ENCODE peak calls at places on chromosomes 3 and 15, in four cellular contexts. A is HepG2, P is HEK293T, Y is K562. X is an unnamed sample.

GRCh38 chr15:29268706-29269484 is 727 bp downstream of the NSMCE3 start:
- DNase-seq in A (no peak), P (peak), Y (peak), X (peak)

GRCh38 chr3:18302517-18302916 is 122.6 kb downstream of the SATB1 start:
- DNase-seq in A (no peak), P (no peak), Y (no peak), X (no peak)

GRCh38 chr3:171565133-171565532 is 104.9 kb upstream of the TNIK start:
- DNase-seq in A (no peak), P (no peak), Y (no peak), X (no peak)

GRCh38 chr3:179071569-179072397 is at the start of gene ZMAT3:
- DNase-seq in A (peak), P (peak), Y (peak), X (peak)

GRCh38 chr3:58487140-58487886 is 4.6 kb upstream of the KCTD6 start:
- DNase-seq in A (no peak), P (no peak), Y (peak), X (no peak)

GRCh38 chr3:104879919-104880318 is 486.8 kb upstream of the ALCAM start:
- DNase-seq in A (no peak), P (no peak), Y (no peak), X (no peak)

GRCh38 chr3:53570709-53571108 is 76.3 kb downstream of the CACNA1D start:
- DNase-seq in A (no peak), P (no peak), Y (no peak), X (no peak)

GRCh38 chr15:33839540-33839939 is 128.8 kb upstream of the CHRM5 start:
- DNase-seq in A (no peak), P (no peak), Y (no peak), X (no peak)

GRCh38 chr3:11950576-11950975 is 53.6 kb upstream of the SYN2 start:
- DNase-seq in A (no peak), P (no peak), Y (no peak), X (no peak)

GRCh38 chr3:103083848-103084631 is 649.2 kb downstream of the ZPLD1 start:
- DNase-seq in A (no peak), P (no peak), Y (no peak), X (no peak)

GRCh38 chr15:36614016-36614415 is 34.6 kb downstream of the CDIN1 start:
- DNase-seq in A (peak), P (no peak), Y (no peak), X (peak)

GRCh38 chr3:56025316-56025715 is 443.0 kb downstream of the ERC2 start:
- DNase-seq in A (no peak), P (no peak), Y (no peak), X (no peak)

GRCh38 chr3:113194747-113195400 is 16.5 kb upstream of the BOC start:
- DNase-seq in A (no peak), P (no peak), Y (no peak), X (no peak)

GRCh38 chr3:12934431-12934830 is 93.1 kb upstream of the RPL32 start:
- DNase-seq in A (no peak), P (no peak), Y (no peak), X (no peak)

GRCh38 chr3:25572919-25573385 is 91.8 kb downstream of the TOP2B start:
- DNase-seq in A (no peak), P (no peak), Y (no peak), X (no peak)

GRCh38 chr3:72625616-72626337 is 222.5 kb downstream of the SHQ1 start:
- DNase-seq in A (peak), P (no peak), Y (no peak), X (no peak)

GRCh38 chr3:122577409-122578028 is at the start of gene PARP15:
- DNase-seq in A (no peak), P (no peak), Y (peak), X (peak)

GRCh38 chr3:46853441-46854410 is 9.5 kb downstream of the MYL3 start:
- DNase-seq in A (no peak), P (no peak), Y (no peak), X (peak)

GRCh38 chr3:31370681-31371080 is 162.0 kb upstream of the STT3B start:
- DNase-seq in A (peak), P (no peak), Y (no peak), X (no peak)

GRCh38 chr3:195895078-195895899 is 13.1 kb downstream of the TNK2 start:
- DNase-seq in A (peak), P (peak), Y (peak), X (no peak)

GRCh38 chr15:54482251-54482650 is 504.0 kb downstream of the UNC13C start:
- DNase-seq in A (no peak), P (no peak), Y (no peak), X (peak)

GRCh38 chr3:23052230-23053019 is 150.7 kb upstream of the UBE2E2 start:
- DNase-seq in A (no peak), P (peak), Y (no peak), X (peak)

GRCh38 chr15:98077186-98077585 is 116.7 kb downstream of the ARRDC4 start:
- DNase-seq in A (no peak), P (no peak), Y (peak), X (no peak)

GRCh38 chr15:47422901-47423300 is 294.4 kb upstream of the SEMA6D start:
- DNase-seq in A (no peak), P (no peak), Y (no peak), X (no peak)

GRCh38 chr3:139518296-139518695 is 21.2 kb downstream of the RBP1 start:
- DNase-seq in A (no peak), P (no peak), Y (no peak), X (no peak)

GRCh38 chr3:10224794-10225660 is 23.2 kb upstream of the TATDN2 start:
- DNase-seq in A (peak), P (peak), Y (peak), X (peak)

GRCh38 chr3:172515130-172515918 is 7.9 kb downstream of the TNFSF10 start:
- DNase-seq in A (no peak), P (no peak), Y (no peak), X (no peak)

GRCh38 chr3:168933614-168934013 is 729.9 kb downstream of the MECOM start:
- DNase-seq in A (no peak), P (no peak), Y (no peak), X (no peak)

GRCh38 chr3:177721864-177722370 is 524.6 kb upstream of the TBL1XR1 start:
- DNase-seq in A (no peak), P (no peak), Y (no peak), X (no peak)

GRCh38 chr15:83650831-83651230 is 3.1 kb upstream of the ADAMTSL3 start:
- DNase-seq in A (no peak), P (no peak), Y (no peak), X (no peak)

GRCh38 chr3:150135321-150135721 is 164.6 kb upstream of the PFN2 start:
- DNase-seq in A (no peak), P (no peak), Y (no peak), X (no peak)

GRCh38 chr3:43793648-43794372 is 103.1 kb downstream of the ABHD5 start:
- DNase-seq in A (no peak), P (no peak), Y (no peak), X (no peak)

GRCh38 chr15:25783607-25784131 is 79.5 kb downstream of the ATP10A start:
- DNase-seq in A (no peak), P (peak), Y (peak), X (peak)

GRCh38 chr3:173584093-173584833 is 186.7 kb downstream of the NLGN1 start:
- DNase-seq in A (no peak), P (peak), Y (peak), X (peak)

GRCh38 chr3:97579365-97579764 is 185.2 kb upstream of the ARL6 start:
- DNase-seq in A (no peak), P (peak), Y (no peak), X (no peak)

GRCh38 chr3:45628746-45629145 is 34.2 kb downstream of the LIMD1 start:
- DNase-seq in A (no peak), P (no peak), Y (no peak), X (no peak)

GRCh38 chr3:73536952-73537351 is 87.8 kb downstream of the PDZRN3 start:
- DNase-seq in A (no peak), P (no peak), Y (no peak), X (no peak)

GRCh38 chr15:43241100-43241499 is 20.3 kb upstream of the EPB42 start:
- DNase-seq in A (no peak), P (no peak), Y (no peak), X (no peak)

GRCh38 chr15:101458908-101459578 is 30.5 kb downstream of the PCSK6 start:
- DNase-seq in A (no peak), P (no peak), Y (no peak), X (no peak)

GRCh38 chr15:101461097-101461496 is 28.4 kb downstream of the PCSK6 start:
- DNase-seq in A (no peak), P (no peak), Y (no peak), X (no peak)

GRCh38 chr15:101458158-101458895 is 31.2 kb downstream of the PCSK6 start:
- DNase-seq in A (no peak), P (no peak), Y (no peak), X (no peak)

GRCh38 chr15:101456079-101456791 is 33.3 kb downstream of the PCSK6 start:
- DNase-seq in A (no peak), P (no peak), Y (peak), X (no peak)

GRCh38 chr15:101459579-101460300 is 29.8 kb downstream of the PCSK6 start:
- DNase-seq in A (no peak), P (no peak), Y (no peak), X (no peak)
- TF ChIP-seq ELF4 in A (no peak), P (no peak), Y (no peak), X (no peak)

GRCh38 chr15:70487380-70487725 is 276.0 kb downstream of the UACA start:
- DNase-seq in A (no peak), P (no peak), Y (no peak), X (no peak)

GRCh38 chr15:70486451-70487379 is 276.6 kb downstream of the UACA start:
- DNase-seq in A (no peak), P (no peak), Y (no peak), X (no peak)

GRCh38 chr15:70486012-70486411 is 277.3 kb downstream of the UACA start:
- DNase-seq in A (no peak), P (no peak), Y (no peak), X (no peak)

GRCh38 chr15:70488941-70489848 is 274.2 kb downstream of the UACA start:
- DNase-seq in A (no peak), P (no peak), Y (no peak), X (no peak)

GRCh38 chr15:70488002-70488605 is 275.3 kb downstream of the UACA start:
- DNase-seq in A (peak), P (peak), Y (peak), X (peak)
- TF ChIP-seq ELF4 in A (no peak), P (no peak), Y (no peak), X (no peak)

GRCh38 chr3:24510030-24510648 is 15.5 kb upstream of the THRB start:
- DNase-seq in A (no peak), P (no peak), Y (peak), X (no peak)

GRCh38 chr3:24508423-24508839 is 13.8 kb upstream of the THRB start:
- DNase-seq in A (no peak), P (no peak), Y (no peak), X (no peak)

GRCh38 chr3:24514139-24514538 is 19.5 kb upstream of the THRB start:
- DNase-seq in A (no peak), P (no peak), Y (no peak), X (no peak)

GRCh38 chr3:24512564-24513197 is 18.0 kb upstream of the THRB start:
- DNase-seq in A (no peak), P (no peak), Y (no peak), X (no peak)

DNA sequence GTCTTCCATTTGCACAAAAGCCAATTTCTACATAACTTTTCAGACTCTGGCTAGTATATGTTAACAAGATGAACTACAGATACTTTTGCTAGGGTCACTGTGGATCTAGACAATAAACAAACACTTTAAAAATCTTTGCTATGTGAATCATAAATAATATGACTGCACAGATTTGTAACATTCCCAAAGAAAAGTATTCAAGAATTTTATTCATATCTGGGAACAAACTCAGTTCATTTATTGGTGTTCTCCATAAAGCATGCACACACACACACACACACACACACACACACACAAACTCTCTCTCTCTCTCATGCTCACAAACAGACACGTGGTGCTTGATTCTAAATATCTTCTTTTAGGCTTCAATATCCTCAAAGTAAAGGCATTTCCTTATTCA is 18.8 kb upstream of the THRB start:
- DNase-seq in A (no peak), P (no peak), Y (no peak), X (no peak)
- TF ChIP-seq ELF4 in A (no peak), P (no peak), Y (no peak), X (no peak)

DNA sequence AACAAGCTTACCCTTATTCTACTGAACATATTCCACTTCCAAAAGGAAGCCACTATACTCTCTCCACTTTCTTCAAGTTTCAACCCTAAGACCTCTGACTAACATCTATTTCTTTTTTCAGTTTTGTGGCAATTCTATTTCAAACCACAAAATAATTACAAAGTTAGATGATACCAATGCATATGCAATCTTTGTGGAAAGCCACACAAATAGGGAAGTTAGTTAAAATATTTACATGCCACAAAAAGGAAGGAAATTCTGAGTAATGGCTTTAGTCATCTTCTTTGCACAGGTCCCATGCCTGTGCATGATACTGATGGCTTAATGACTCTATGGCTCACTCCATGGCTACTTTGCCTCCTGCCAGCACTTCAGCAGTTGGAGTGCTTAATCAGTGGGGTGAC is 57.0 kb upstream of the MCTP2 start:
- DNase-seq in A (no peak), P (no peak), Y (no peak), X (no peak)
- TF ChIP-seq ELF4 in A (no peak), P (no peak), Y (no peak), X (no peak)

DNA sequence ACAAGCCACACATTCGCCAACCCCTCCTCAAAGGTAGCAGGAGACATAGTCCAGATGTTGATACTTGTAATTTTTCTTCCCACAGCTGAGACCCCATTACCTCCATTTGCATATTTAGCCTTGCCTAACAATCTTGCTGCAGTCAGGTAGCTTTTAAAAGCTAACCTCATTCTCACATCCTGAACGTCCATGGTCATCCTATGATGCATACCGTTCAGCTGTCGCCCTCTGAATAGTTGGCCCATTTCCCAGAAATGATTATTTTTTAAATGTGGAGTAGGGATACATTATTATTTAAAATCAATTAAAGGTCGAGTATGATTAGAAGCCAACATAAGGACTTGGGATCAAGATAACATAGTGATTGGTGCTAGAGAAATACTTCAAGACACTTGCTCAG is 165.0 kb downstream of the MEX3B start:
- DNase-seq in A (no peak), P (no peak), Y (no peak), X (no peak)
- TF ChIP-seq ELF4 in A (no peak), P (no peak), Y (no peak), X (no peak)

GRCh38 chr3:186476044-186476468 is 68.1 kb downstream of the CRYGS start:
- DNase-seq in A (no peak), P (no peak), Y (no peak), X (no peak)
- TF ChIP-seq ELF4 in A (no peak), P (no peak), Y (no peak), X (no peak)

DNA sequence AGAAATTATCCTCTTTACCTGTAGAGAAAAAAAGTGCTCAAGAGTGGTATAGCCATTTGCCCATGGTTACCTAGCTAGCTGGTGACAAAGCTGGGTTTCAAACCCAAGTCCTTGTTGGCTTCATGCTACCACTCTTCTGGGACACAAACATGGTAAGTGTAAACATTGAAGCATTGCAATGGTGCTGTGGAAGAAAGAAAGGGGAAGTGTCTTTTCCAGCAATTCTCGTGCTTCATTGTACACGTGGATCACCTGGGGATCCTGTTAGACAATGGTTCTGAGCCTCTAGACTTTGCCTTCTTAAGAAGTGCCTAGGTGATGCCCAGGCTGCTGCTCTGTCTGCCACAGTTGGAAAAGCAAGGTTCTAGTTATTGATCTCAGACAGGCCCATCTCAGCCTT is 134.8 kb upstream of the CTNNB1 start:
- DNase-seq in A (no peak), P (no peak), Y (no peak), X (no peak)
- TF ChIP-seq ELF4 in A (no peak), P (no peak), Y (no peak), X (no peak)

GRCh38 chr3:149080699-149081091 is 5.6 kb downstream of the HLTF start:
- DNase-seq in A (no peak), P (no peak), Y (no peak), X (no peak)

GRCh38 chr3:149077638-149078037 is 8.7 kb downstream of the HLTF start:
- DNase-seq in A (no peak), P (no peak), Y (no peak), X (no peak)

GRCh38 chr3:149085828-149086231 is 503 bp downstream of the HLTF start:
- DNase-seq in A (peak), P (peak), Y (peak), X (no peak)

GRCh38 chr3:149081772-149082171 is 4.6 kb downstream of the HLTF start:
- DNase-seq in A (no peak), P (no peak), Y (no peak), X (no peak)

GRCh38 chr3:149080011-149080698 is 6.2 kb downstream of the HLTF start:
- DNase-seq in A (no peak), P (no peak), Y (no peak), X (no peak)
- TF ChIP-seq ELF4 in A (no peak), P (no peak), Y (no peak), X (no peak)